ENCODE peak calls at places on chromosomes 3 and 15, in eight cellular contexts. E, B, X, D, V, I, L and M are unnamed samples.

GRCh38 chr15:55695432-55695831 is 47.5 kb downstream of the PRTG start:
- DNase-seq in V (no peak), X (peak), E (no peak), B (peak), I (no peak), D (peak), L (no peak), M (peak)

GRCh38 chr3:129413687-129414506 is 14.5 kb downstream of the EFCAB12 start:
- DNase-seq in X (no peak), I (no peak), E (peak), L (peak), D (peak), B (no peak), V (no peak), M (no peak)

GRCh38 chr3:110123929-110124328 is 786.6 kb upstream of the DPPA4 start:
- DNase-seq in E (no peak), D (no peak), X (no peak), V (no peak), L (no peak), I (no peak), B (no peak), M (no peak)

GRCh38 chr3:14261229-14261628 is 82.6 kb downstream of the LSM3 start:
- DNase-seq in L (peak), D (peak), X (peak), I (peak), B (peak), V (peak), E (peak), M (peak)

GRCh38 chr3:31550452-31551251 is 17.9 kb downstream of the STT3B start:
- DNase-seq in D (peak), V (peak), B (peak), I (no peak), L (peak), E (no peak), X (no peak), M (no peak)

GRCh38 chr3:125107861-125108567 is 52.2 kb upstream of the HEG1 start:
- DNase-seq in B (no peak), L (peak), X (no peak), D (peak), E (no peak), I (no peak), V (no peak), M (no peak)

GRCh38 chr15:56679247-56679646 is 54.1 kb downstream of the ZNF280D start:
- DNase-seq in X (no peak), V (no peak), I (no peak), L (no peak), E (no peak), B (no peak), D (no peak), M (no peak)

GRCh38 chr15:32636908-32637567 is 4.5 kb upstream of the SCG5 start:
- DNase-seq in E (no peak), X (no peak), I (no peak), D (no peak), V (no peak), L (no peak), B (no peak), M (no peak)

GRCh38 chr15:64224508-64224907 is 61.7 kb upstream of the PPIB start:
- DNase-seq in X (no peak), B (no peak), D (peak), E (no peak), I (no peak), L (no peak), V (no peak), M (no peak)

GRCh38 chr3:114362815-114363214 is 69.0 kb downstream of the TIGIT start:
- DNase-seq in D (peak), B (peak), I (no peak), L (peak), E (no peak), X (no peak), V (peak), M (no peak)

GRCh38 chr3:34634939-34635338 is 836.5 kb downstream of the PDCD6IP start:
- DNase-seq in D (no peak), I (no peak), L (no peak), E (no peak), B (no peak), X (peak), V (no peak), M (no peak)

GRCh38 chr3:18648868-18649450 is 223.8 kb upstream of the SATB1 start:
- DNase-seq in D (no peak), V (no peak), X (no peak), E (no peak), B (no peak), I (no peak), L (peak), M (no peak)